ENCODE peak calls at places on chromosomes 3 and 15, in nine cellular contexts. O is IMR-90; M is HEK293T; G is nephron progenitor cell; I is cerebellum; R is activated effector memory CD4-positive, alpha-beta T cell treated with anti-CD3 and anti-CD28 coated beads, Interleukin-2, amount 50 U/mL, for 16 hours; Y is DMS79 treated with DMSO at 0.1 percent for 48 hours; X is NCI-H2171; E is NCI-H1105 treated with DMSO at 0.1 percent for 48 hours. J is an unnamed sample.
A peak's percentile ranks its signal among the peaks of the same experiment; 100 is the strongest.

GRCh38 chr15:47339800-47340575 is 377.3 kb upstream of the SEMA6D start:
- DNase-seq in G (no peak), O (peak; percentile 2), R (no peak), X (no peak), M (no peak), I (no peak), E (no peak), Y (no peak), J (no peak)

GRCh38 chr3:132090921-132091320 is 56.1 kb upstream of the CPNE4 start:
- DNase-seq in I (no peak), E (no peak), O (peak; percentile 1), Y (no peak), M (no peak), R (no peak), G (no peak), X (no peak), J (no peak)

GRCh38 chr3:40613306-40613705 is 88.5 kb downstream of the ZNF621 start:
- DNase-seq in X (no peak), M (no peak), Y (no peak), E (no peak), I (no peak), R (no peak), O (no peak), G (no peak), J (no peak)

GRCh38 chr3:30299674-30300423 is 306.6 kb upstream of the TGFBR2 start:
- DNase-seq in I (no peak), E (no peak), M (no peak), X (no peak), R (no peak), Y (no peak), G (no peak), O (peak; percentile 84), J (peak; percentile 59)

GRCh38 chr3:188584162-188584529 is 430.2 kb downstream of the LPP start:
- DNase-seq in R (no peak), X (no peak), Y (no peak), E (no peak), I (no peak), G (no peak), O (peak; percentile 80), M (no peak), J (no peak)

GRCh38 chr15:73857193-73857920 is 16.0 kb upstream of the TBC1D21 start:
- DNase-seq in X (no peak), O (no peak), Y (no peak), R (no peak), G (no peak), E (no peak), I (no peak), M (no peak), J (no peak)

GRCh38 chr3:157115069-157116006 is 44.6 kb downstream of the CCNL1 start:
- DNase-seq in M (no peak), G (no peak), O (peak; percentile 38), X (no peak), I (no peak), R (no peak), E (no peak), Y (no peak), J (peak; percentile 60)

GRCh38 chr3:128457918-128458317 is 8.8 kb downstream of the DNAJB8 start:
- DNase-seq in E (no peak), O (no peak), M (no peak), R (no peak), I (no peak), Y (no peak), X (no peak), G (no peak), J (no peak)

GRCh38 chr3:158701666-158702065 is 29.2 kb upstream of the LXN start:
- DNase-seq in E (no peak), I (no peak), X (no peak), R (no peak), M (no peak), O (peak; percentile 70), Y (no peak), G (no peak), J (no peak)

GRCh38 chr3:80688814-80689213 is 921.0 kb upstream of the ROBO1 start:
- DNase-seq in E (peak; percentile 46), G (no peak), R (no peak), Y (no peak), X (no peak), I (no peak), M (no peak), O (no peak), J (peak; percentile 41)

J was measured in small intestine.